ENCODE peak calls at places on chromosome 14, in ten cellular contexts. J is breast epithelium; U is LHCN-M2; A is CD4-positive, alpha-beta T cell; G is HT-29; D is upper lobe of right lung; X is psoas muscle; Z is stimulated activated CD4-positive, alpha-beta T cell treated with anti-CD3 and anti-CD28 coated beads, Interleukin-2, amount 100 ng/mL, for 48 hours; Q is HFFc6; F is GM12864. O is an unnamed sample.

GRCh38 chr14:91873476-91874265 is 6.3 kb upstream of the TC2N start:
- DNase-seq in J (no peak), U (no peak), A (peak), G (no peak), D (no peak), X (no peak), Z (no peak), Q (no peak), F (peak), O (no peak)

GRCh38 chr14:98999901-99000300 is 272.1 kb downstream of the BCL11B start:
- DNase-seq in J (no peak), U (no peak), A (no peak), G (no peak), D (no peak), X (no peak), Z (no peak), Q (no peak), F (no peak), O (no peak)

GRCh38 chr14:74018029-74018703 is 922 bp downstream of the ENTPD5 start:
- DNase-seq in J (no peak), U (peak), A (no peak), G (peak), D (no peak), X (no peak), Z (no peak), Q (peak), F (no peak), O (no peak)

GRCh38 chr14:90678420-90678819 is 137.8 kb downstream of the TTC7B start:
- DNase-seq in J (no peak), U (peak), A (no peak), G (no peak), D (no peak), X (no peak), Z (no peak), Q (peak), F (no peak), O (no peak)

GRCh38 chr14:93262446-93262845 is 55.4 kb downstream of the UBR7 start:
- DNase-seq in J (no peak), U (no peak), A (no peak), G (peak), D (no peak), X (no peak), Z (no peak), Q (no peak), F (no peak), O (no peak)

GRCh38 chr14:104117341-104118005 is 20.9 kb upstream of the KIF26A start:
- DNase-seq in J (no peak), U (no peak), A (no peak), G (peak), D (peak), X (peak), Z (no peak), Q (no peak), F (no peak), O (peak)

GRCh38 chr14:99479903-99480855 is 480 bp downstream of the SETD3 start:
- DNase-seq in J (peak), U (peak), A (peak), G (peak), D (peak), X (peak), Z (peak), Q (peak), F (no peak), O (peak)

GRCh38 chr14:30656190-30656632 is 34.1 kb downstream of the SCFD1 start:
- DNase-seq in J (no peak), U (peak), A (no peak), G (peak), D (no peak), X (no peak), Z (peak), Q (peak), F (peak), O (peak)

GRCh38 chr14:103879570-103880333 is 32.4 kb upstream of the PPP1R13B start:
- DNase-seq in J (peak), U (no peak), A (no peak), G (peak), D (peak), X (peak), Z (no peak), Q (no peak), F (no peak), O (peak)

GRCh38 chr14:89787525-89787924 is 167.0 kb downstream of the EFCAB11 start:
- DNase-seq in J (no peak), U (peak), A (no peak), G (no peak), D (no peak), X (no peak), Z (no peak), Q (peak), F (no peak), O (no peak)

GRCh38 chr14:56216631-56217379 is 98.6 kb downstream of the PELI2 start:
- DNase-seq in J (peak), U (no peak), A (peak), G (no peak), D (no peak), X (peak), Z (no peak), Q (no peak), F (no peak), O (no peak)

GRCh38 chr14:21612324-21612723 is 22.4 kb downstream of the OR10G2 start:
- DNase-seq in J (no peak), U (peak), A (no peak), G (no peak), D (no peak), X (no peak), Z (no peak), Q (no peak), F (peak), O (no peak)

GRCh38 chr14:90491221-90491867 is 94.5 kb downstream of the CALM1 start:
- DNase-seq in J (peak), U (peak), A (no peak), G (no peak), D (no peak), X (peak), Z (no peak), Q (peak), F (no peak), O (no peak)

GRCh38 chr14:41606249-41607118 is at the start of gene LRFN5:
- DNase-seq in J (no peak), U (no peak), A (no peak), G (no peak), D (peak), X (peak), Z (no peak), Q (no peak), F (no peak), O (peak)

GRCh38 chr14:59360923-59361794 is 104.0 kb downstream of the GPR135 start:
- DNase-seq in J (peak), U (peak), A (no peak), G (peak), D (peak), X (peak), Z (no peak), Q (peak), F (peak), O (no peak)

GRCh38 chr14:102768223-102769048 is 8.8 kb upstream of the TRAF3 start:
- DNase-seq in J (no peak), U (no peak), A (no peak), G (no peak), D (no peak), X (no peak), Z (no peak), Q (no peak), F (peak), O (no peak)

GRCh38 chr14:65937079-65937803 is 524.7 kb downstream of the FUT8 start:
- DNase-seq in J (no peak), U (no peak), A (no peak), G (no peak), D (no peak), X (no peak), Z (no peak), Q (no peak), F (no peak), O (no peak)

GRCh38 chr14:103361868-103362267 is 23.3 kb upstream of the MARK3 start:
- DNase-seq in J (no peak), U (peak), A (no peak), G (no peak), D (no peak), X (no peak), Z (no peak), Q (peak), F (no peak), O (no peak)

GRCh38 chr14:79656086-79656485 is 555.2 kb downstream of the DIO2 start:
- DNase-seq in J (no peak), U (no peak), A (no peak), G (no peak), D (no peak), X (no peak), Z (no peak), Q (no peak), F (no peak), O (no peak)

GRCh38 chr14:69231486-69231885 is 28.5 kb upstream of the GALNT16 start:
- DNase-seq in J (no peak), U (no peak), A (no peak), G (peak), D (no peak), X (no peak), Z (no peak), Q (no peak), F (no peak), O (no peak)

GRCh38 chr14:90846511-90846910 is 30.3 kb upstream of the TTC7B start:
- DNase-seq in J (no peak), U (peak), A (no peak), G (no peak), D (no peak), X (no peak), Z (no peak), Q (peak), F (no peak), O (no peak)

GRCh38 chr14:75229923-75230792 is 48.5 kb upstream of the FOS start:
- DNase-seq in J (peak), U (no peak), A (peak), G (peak), D (peak), X (no peak), Z (no peak), Q (peak), F (no peak), O (no peak)

GRCh38 chr14:52801014-52801708 is 9.8 kb upstream of the GNPNAT1 start:
- DNase-seq in J (no peak), U (peak), A (peak), G (no peak), D (no peak), X (peak), Z (no peak), Q (peak), F (no peak), O (no peak)

GRCh38 chr14:63473194-63473788 is 69.9 kb downstream of the PPP2R5E start:
- DNase-seq in J (no peak), U (no peak), A (no peak), G (no peak), D (no peak), X (no peak), Z (no peak), Q (no peak), F (no peak), O (no peak)

GRCh38 chr14:58430156-58430555 is 2.6 kb downstream of the KIAA0586 start:
- DNase-seq in J (no peak), U (peak), A (no peak), G (no peak), D (no peak), X (no peak), Z (no peak), Q (peak), F (peak), O (no peak)

GRCh38 chr14:59333668-59334067 is 131.5 kb downstream of the GPR135 start:
- DNase-seq in J (peak), U (peak), A (no peak), G (no peak), D (no peak), X (no peak), Z (no peak), Q (peak), F (no peak), O (no peak)

GRCh38 chr14:62138593-62138992 is 376.4 kb downstream of the SNAPC1 start:
- DNase-seq in J (no peak), U (no peak), A (no peak), G (no peak), D (no peak), X (no peak), Z (no peak), Q (no peak), F (no peak), O (no peak)

GRCh38 chr14:89304972-89305703 is 111.9 kb downstream of the FOXN3 start:
- DNase-seq in J (no peak), U (peak), A (no peak), G (no peak), D (no peak), X (peak), Z (no peak), Q (peak), F (peak), O (no peak)

GRCh38 chr14:22998324-22999012 is 11.5 kb downstream of the C14orf93 start:
- DNase-seq in J (no peak), U (no peak), A (no peak), G (no peak), D (no peak), X (no peak), Z (no peak), Q (no peak), F (no peak), O (no peak)

GRCh38 chr14:93049867-93050331 is 65.8 kb downstream of the ITPK1 start:
- DNase-seq in J (no peak), U (no peak), A (no peak), G (no peak), D (no peak), X (no peak), Z (no peak), Q (no peak), F (no peak), O (no peak)

GRCh38 chr14:99254391-99255009 is 17.5 kb downstream of the BCL11B start:
- DNase-seq in J (no peak), U (no peak), A (no peak), G (no peak), D (no peak), X (no peak), Z (no peak), Q (no peak), F (no peak), O (no peak)

GRCh38 chr14:68584786-68585185 is 208.1 kb downstream of the ZFP36L1 start:
- DNase-seq in J (no peak), U (no peak), A (no peak), G (no peak), D (no peak), X (no peak), Z (no peak), Q (no peak), F (no peak), O (no peak)

GRCh38 chr14:64137657-64138290 is 156.4 kb downstream of the ESR2 start:
- DNase-seq in J (no peak), U (no peak), A (no peak), G (no peak), D (no peak), X (no peak), Z (no peak), Q (peak), F (no peak), O (peak)